ENCODE peak calls at places on chromosomes 13 and 19, in nine cellular contexts. N is HepG2, B is heart left ventricle, Q is HCT116, K is body of pancreas, H is IMR-90, G is gastrocnemius medialis, L is GM12878, A is right lobe of liver. Z is an unnamed sample. For H3K4me1, the result is how much of the 10 kb centered on the place peaks cover.

GRCh38 chr13:31765441-31765840 is 26.1 kb downstream of the RXFP2 start:
- ATAC-seq in N (no peak), B (no peak), Q (no peak), K (no peak), H (peak), G (no peak), L (no peak), A (no peak), Z (no peak)

GRCh38 chr19:18777156-18777724 is 13.9 kb downstream of the COMP start:
- ATAC-seq in N (no peak), B (no peak), Q (no peak), K (no peak), H (no peak), G (peak), L (no peak), A (no peak), Z (no peak)

GRCh38 chr13:45300190-45300985 is 40.6 kb downstream of the TPT1 start:
- ATAC-seq in N (peak), B (no peak), Q (no peak), K (no peak), H (no peak), G (no peak), L (no peak), A (no peak), Z (no peak)

GRCh38 chr13:52432456-52432855 is 18.0 kb downstream of the VPS36 start:
- ATAC-seq in N (no peak), B (no peak), Q (no peak), K (no peak), H (no peak), G (no peak), L (no peak), A (no peak), Z (no peak)

GRCh38 chr13:50955212-50955611 is 45.6 kb downstream of the RNASEH2B start:
- ATAC-seq in N (no peak), B (no peak), Q (no peak), K (no peak), H (no peak), G (no peak), L (no peak), A (no peak), Z (no peak)

GRCh38 chr19:3813473-3814392 is 27.6 kb upstream of the MATK start:
- ATAC-seq in N (no peak), B (no peak), Q (no peak), K (no peak), H (no peak), G (no peak), L (no peak), A (peak), Z (no peak)

GRCh38 chr13:76816394-76816793 is 69.8 kb downstream of the KCTD12 start:
- ATAC-seq in N (no peak), B (no peak), Q (no peak), K (no peak), H (no peak), G (no peak), L (no peak), A (no peak), Z (no peak)

GRCh38 chr19:28703400-28703956 is 509.5 kb downstream of the UQCRFS1 start:
- ATAC-seq in N (no peak), B (no peak), Q (no peak), K (no peak), H (no peak), G (no peak), L (no peak), A (no peak), Z (no peak)

GRCh38 chr13:41457589-41458186 is 338 bp downstream of the RGCC start:
- ATAC-seq in N (peak), B (no peak), Q (peak), K (peak), H (peak), G (peak), L (peak), A (peak), Z (no peak)

GRCh38 chr19:16564842-16565241 is 7.4 kb downstream of the SLC35E1 start:
- ATAC-seq in N (no peak), B (no peak), Q (no peak), K (peak), H (no peak), G (no peak), L (no peak), A (no peak), Z (no peak)

GRCh38 chr19:8320564-8321066 is 560 bp downstream of the NDUFA7 start:
- ATAC-seq in N (peak), B (peak), Q (peak), K (peak), H (peak), G (peak), L (peak), A (peak), Z (peak)

GRCh38 chr13:34577051-34577450 is 365.0 kb upstream of the NBEA start:
- ATAC-seq in N (no peak), B (no peak), Q (no peak), K (no peak), H (no peak), G (no peak), L (no peak), A (no peak), Z (no peak)

GRCh38 chr13:50448535-50448981 is 394.9 kb downstream of the DLEU7 start:
- ATAC-seq in N (no peak), B (peak), Q (no peak), K (no peak), H (no peak), G (peak), L (no peak), A (no peak), Z (no peak)

GRCh38 chr13:23654111-23655110 is 84.2 kb downstream of the TNFRSF19 start:
- ATAC-seq in N (peak), B (peak), Q (no peak), K (peak), H (peak), G (no peak), L (no peak), A (peak), Z (no peak)

GRCh38 chr19:3554254-3555083 is 2.9 kb downstream of the MFSD12 start:
- ATAC-seq in N (no peak), B (no peak), Q (no peak), K (no peak), H (no peak), G (no peak), L (no peak), A (no peak), Z (no peak)

GRCh38 chr13:76856141-76856571 is 30.0 kb downstream of the KCTD12 start:
- ATAC-seq in N (no peak), B (no peak), Q (peak), K (no peak), H (peak), G (no peak), L (no peak), A (no peak), Z (peak)

GRCh38 chr13:73520566-73521290 is 461.9 kb downstream of the KLF5 start:
- ATAC-seq in N (no peak), B (no peak), Q (no peak), K (no peak), H (no peak), G (no peak), L (no peak), A (no peak), Z (no peak)

GRCh38 chr13:44101347-44102083 is 221.8 kb downstream of the LACC1 start:
- ATAC-seq in N (no peak), B (no peak), Q (no peak), K (no peak), H (no peak), G (no peak), L (no peak), A (no peak), Z (no peak)

GRCh38 chr13:21134475-21134874 is 41.9 kb downstream of the SKA3 start:
- ATAC-seq in N (no peak), B (no peak), Q (no peak), K (no peak), H (no peak), G (no peak), L (no peak), A (no peak), Z (no peak)

GRCh38 chr13:91154553-91154952 is 192.9 kb upstream of the MIR17HG start:
- ATAC-seq in N (no peak), B (peak), Q (no peak), K (no peak), H (no peak), G (no peak), L (peak), A (no peak), Z (peak)

GRCh38 chr19:56619131-56619530 is 23.8 kb upstream of the SMIM17 start:
- ATAC-seq in N (no peak), B (no peak), Q (no peak), K (no peak), H (no peak), G (no peak), L (no peak), A (no peak), Z (no peak)

GRCh38 chr13:45916859-45917418 is 65.4 kb upstream of the SIAH3 start:
- ATAC-seq in N (no peak), B (no peak), Q (no peak), K (no peak), H (no peak), G (no peak), L (no peak), A (no peak), Z (no peak)

GRCh38 chr13:97397267-97397666 is 36.7 kb upstream of the RAP2A start:
- ATAC-seq in N (no peak), B (no peak), Q (no peak), K (no peak), H (peak), G (no peak), L (no peak), A (no peak), Z (no peak)

GRCh38 chr13:108534728-108535127 is 94.7 kb upstream of the MYO16 start:
- ATAC-seq in N (no peak), B (no peak), Q (no peak), K (no peak), H (no peak), G (no peak), L (no peak), A (no peak), Z (no peak)

GRCh38 chr19:29092712-29093552 is 120.0 kb downstream of the UQCRFS1 start:
- ATAC-seq in N (no peak), B (no peak), Q (no peak), K (no peak), H (no peak), G (no peak), L (no peak), A (no peak), Z (peak)

GRCh38 chr13:60756306-60756705 is 359.3 kb downstream of the TDRD3 start:
- ATAC-seq in N (no peak), B (no peak), Q (no peak), K (no peak), H (no peak), G (no peak), L (no peak), A (no peak), Z (no peak)

GRCh38 chr19:50415661-50416033 is 3.1 kb upstream of the SPIB start:
- ATAC-seq in N (no peak), B (peak), Q (no peak), K (no peak), H (no peak), G (no peak), L (peak), A (peak), Z (peak)

GRCh38 chr19:43820098-43820860 is 6.8 kb upstream of the ZNF283 start:
- ATAC-seq in N (no peak), B (peak), Q (no peak), K (no peak), H (peak), G (no peak), L (no peak), A (no peak), Z (peak)

GRCh38 chr13:98664510-98664909 is 87.6 kb upstream of the STK24 start:
- ATAC-seq in N (no peak), B (no peak), Q (peak), K (no peak), H (no peak), G (no peak), L (no peak), A (peak), Z (no peak)

GRCh38 chr19:4730740-4731171 is 7.1 kb upstream of the DPP9 start:
- ATAC-seq in N (peak), B (no peak), Q (peak), K (no peak), H (no peak), G (no peak), L (peak), A (peak), Z (peak)

GRCh38 chr13:77480071-77480470 is 55.4 kb upstream of the SCEL start:
- ATAC-seq in N (no peak), B (no peak), Q (no peak), K (no peak), H (no peak), G (no peak), L (no peak), A (no peak), Z (no peak)

GRCh38 chr13:66139701-66140100 is 1090.4 kb downstream of the PCDH9 start:
- ATAC-seq in N (no peak), B (no peak), Q (no peak), K (no peak), H (no peak), G (no peak), L (peak), A (no peak), Z (no peak)

GRCh38 chr19:23770672-23771250 is 12.1 kb upstream of the ZNF681 start:
- ATAC-seq in N (no peak), B (no peak), Q (no peak), K (no peak), H (no peak), G (no peak), L (no peak), A (no peak), Z (no peak)

GRCh38 chr19:51565583-51565982 is 5.5 kb upstream of the ZNF175 start:
- ATAC-seq in N (no peak), B (no peak), Q (no peak), K (no peak), H (no peak), G (no peak), L (no peak), A (no peak), Z (no peak)

GRCh38 chr19:38360839-38361631 is 13.3 kb upstream of the PSMD8 start:
- ATAC-seq in N (peak), B (peak), Q (peak), K (no peak), H (peak), G (no peak), L (no peak), A (peak), Z (no peak)

GRCh38 chr13:108409735-108410134 is 140.2 kb downstream of the TNFSF13B start:
- ATAC-seq in N (no peak), B (no peak), Q (no peak), K (no peak), H (no peak), G (no peak), L (no peak), A (no peak), Z (no peak)

GRCh38 chr13:73390100-73390499 is 331.3 kb downstream of the KLF5 start:
- ATAC-seq in N (no peak), B (no peak), Q (no peak), K (no peak), H (no peak), G (no peak), L (no peak), A (no peak), Z (no peak)

GRCh38 chr13:80361298-80361697 is 20.4 kb upstream of the SPRY2 start:
- ATAC-seq in N (no peak), B (no peak), Q (no peak), K (no peak), H (no peak), G (no peak), L (peak), A (no peak), Z (no peak)

GRCh38 chr13:29428992-29429315 is 166.5 kb downstream of the SLC7A1 start:
- ATAC-seq in N (no peak), B (peak), Q (no peak), K (no peak), H (no peak), G (no peak), L (no peak), A (no peak), Z (no peak)

GRCh38 chr13:29428310-29428991 is 167.0 kb downstream of the SLC7A1 start:
- ATAC-seq in N (peak), B (peak), Q (peak), K (peak), H (peak), G (peak), L (no peak), A (peak), Z (peak)

GRCh38 chr13:29429496-29429895 is 166.0 kb downstream of the SLC7A1 start:
- ATAC-seq in N (no peak), B (no peak), Q (no peak), K (no peak), H (no peak), G (no peak), L (no peak), A (no peak), Z (no peak)

GRCh38 chr13:29423050-29423449 is 172.4 kb downstream of the SLC7A1 start:
- ATAC-seq in N (no peak), B (no peak), Q (no peak), K (no peak), H (no peak), G (no peak), L (no peak), A (no peak), Z (no peak)

GRCh38 chr13:29427937-29428309 is 167.6 kb downstream of the SLC7A1 start:
- ATAC-seq in N (no peak), B (no peak), Q (no peak), K (no peak), H (no peak), G (no peak), L (no peak), A (no peak), Z (no peak)
- H3K4me3 ChIP-seq in N (no peak), B (peak), Q (peak), K (no peak), H (peak), G (peak), L (no peak), A (peak), Z (peak)

GRCh38 chr13:110914293-110915056 is 394 bp downstream of the ANKRD10 start:
- ATAC-seq in N (peak), B (peak), Q (peak), K (peak), H (peak), G (peak), L (peak), A (peak), Z (peak)

GRCh38 chr13:110911880-110912279 is 3.0 kb downstream of the ANKRD10 start:
- ATAC-seq in N (no peak), B (no peak), Q (no peak), K (no peak), H (no peak), G (no peak), L (no peak), A (no peak), Z (no peak)

GRCh38 chr13:110913911-110914292 is 967 bp downstream of the ANKRD10 start:
- ATAC-seq in N (no peak), B (no peak), Q (no peak), K (no peak), H (no peak), G (peak), L (no peak), A (peak), Z (peak)

GRCh38 chr13:110913322-110913721 is 1.5 kb downstream of the ANKRD10 start:
- ATAC-seq in N (no peak), B (no peak), Q (no peak), K (no peak), H (no peak), G (peak), L (no peak), A (no peak), Z (no peak)

DNA sequence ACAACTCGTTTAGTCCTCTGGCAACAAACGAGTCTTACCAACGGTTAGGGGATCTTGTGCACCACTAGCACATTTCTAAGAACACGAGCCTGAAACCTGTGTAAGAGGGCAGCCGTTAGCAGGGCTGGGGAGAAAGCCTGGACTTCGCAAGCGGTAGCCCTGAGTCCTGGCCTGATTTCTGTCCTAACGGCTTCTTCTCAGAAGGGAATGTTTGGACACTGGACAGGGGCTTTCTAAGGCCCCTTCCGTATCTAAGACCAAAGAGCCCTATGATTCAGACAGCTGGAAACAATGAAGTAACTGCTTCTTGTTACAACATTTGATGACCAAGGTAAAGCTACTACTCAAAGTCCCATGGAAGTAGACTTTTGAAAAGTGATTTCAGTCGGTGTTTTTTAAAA is 2.2 kb downstream of the ANKRD10 start:
- ATAC-seq in N (no peak), B (no peak), Q (no peak), K (no peak), H (no peak), G (peak), L (no peak), A (no peak), Z (no peak)
- H3K4me1 ChIP-seq in N (half or more), B (under half), Q (half or more), K (half or more), H (under half), G (half or more), L (under half), A (under half), Z (half or more)

GRCh38 chr19:1275260-1275975 is at the start of gene FAM174C:
- ATAC-seq in N (peak), B (peak), Q (peak), K (peak), H (peak), G (peak), L (peak), A (peak), Z (peak)
- TF ChIP-seq POLR2A in N (peak), B (no peak), Q (peak), K (peak), H (peak), G (peak), L (peak), A (peak), Z (peak)

DNA sequence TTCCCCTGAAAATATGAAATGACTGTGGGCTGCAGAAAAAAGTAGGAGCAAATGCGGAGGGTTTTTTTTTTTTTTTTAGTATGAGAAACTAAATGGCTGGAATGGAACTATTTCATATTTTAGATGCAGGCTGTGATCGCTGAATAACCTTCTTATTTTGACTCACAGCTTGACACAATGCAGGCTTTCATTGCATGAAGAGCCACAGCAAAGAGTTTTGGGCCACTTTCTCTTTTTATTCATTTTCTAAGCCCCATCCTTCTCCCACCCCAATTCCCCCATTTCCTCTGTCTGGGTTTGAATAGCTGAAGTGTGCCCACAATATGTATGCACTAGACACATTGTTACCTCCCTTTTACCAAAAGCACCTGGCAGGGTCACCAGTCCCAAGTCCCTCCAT is 125.9 kb downstream of the COG6 start:
- ATAC-seq in N (no peak), B (no peak), Q (no peak), K (no peak), H (no peak), G (no peak), L (no peak), A (no peak), Z (no peak)
- H3K4me3 ChIP-seq in N (no peak), B (no peak), Q (no peak), K (no peak), H (no peak), G (no peak), L (no peak), A (no peak), Z (no peak)

DNA sequence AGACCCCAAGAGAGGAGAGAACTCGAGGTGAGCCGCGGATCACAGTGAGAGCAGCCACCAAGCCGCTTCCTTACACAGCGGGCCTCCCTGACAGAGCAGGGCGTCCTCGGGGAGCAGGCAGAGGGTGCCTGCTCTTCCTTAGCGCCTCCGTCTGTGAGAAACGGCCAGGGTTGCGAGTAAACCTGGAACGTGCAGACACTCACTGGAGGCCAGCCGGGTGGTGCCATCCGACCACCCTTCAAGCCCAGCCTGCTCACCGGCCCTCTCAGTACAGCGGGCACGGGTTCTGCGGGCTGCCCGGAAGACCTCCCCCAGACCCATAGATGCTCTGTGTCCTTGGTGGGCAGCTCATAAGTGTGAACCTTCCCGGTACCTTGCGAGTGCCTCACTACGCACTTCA is 9.7 kb downstream of the DOT1L start:
- ATAC-seq in N (no peak), B (no peak), Q (no peak), K (no peak), H (no peak), G (no peak), L (no peak), A (no peak), Z (no peak)
- H3K4me1 ChIP-seq in N (half or more), B (under half), Q (half or more), K (half or more), H (under half), G (half or more), L (under half), A (under half), Z (under half)

GRCh38 chr19:14091086-14091884 is 734 bp upstream of the SAMD1 start:
- ATAC-seq in N (peak), B (peak), Q (peak), K (peak), H (peak), G (peak), L (peak), A (peak), Z (peak)
- TF ChIP-seq POLR2A in N (peak), B (peak), Q (no peak), K (peak), H (no peak), G (peak), L (peak), A (peak), Z (peak)

Z was measured in gastroesophageal sphincter.